ENCODE peak calls at places on chromosomes 6 and 20, in eight cellular contexts. H is stimulated activated naive CD4-positive, alpha-beta T cell; I is fibroblast of lung; N is left ventricle myocardium inferior; F is NCI-H446; P is AG10803; A is mucosa of gallbladder; L is HTR-8/SVneo. B is an unnamed sample.

GRCh38 chr6:169421890-169422289 is 168.2 kb upstream of the THBS2 start:
- DNase-seq in A (no peak), L (no peak), H (no peak), P (no peak), I (no peak), N (no peak), F (no peak), B (no peak)

GRCh38 chr6:21900730-21901129 is 307.2 kb downstream of the SOX4 start:
- DNase-seq in N (no peak), L (no peak), H (no peak), F (no peak), I (peak; percentile 53), P (no peak), A (no peak), B (no peak)

GRCh38 chr6:121663292-121663691 is 227.8 kb downstream of the GJA1 start:
- DNase-seq in N (no peak), F (no peak), H (no peak), L (no peak), P (no peak), I (no peak), A (no peak), B (no peak)

GRCh38 chr20:62710886-62711702 is 2.5 kb downstream of the NTSR1 start:
- DNase-seq in L (no peak), I (no peak), H (no peak), N (no peak), F (no peak), P (no peak), A (no peak), B (no peak)

GRCh38 chr6:168713839-168714238 is 272.9 kb downstream of the SMOC2 start:
- DNase-seq in H (no peak), F (no peak), P (no peak), I (no peak), L (no peak), N (no peak), A (peak; percentile 28), B (no peak)

GRCh38 chr6:4687989-4688947 is 87.9 kb upstream of the CDYL start:
- DNase-seq in I (peak; percentile 89), N (no peak), H (no peak), A (no peak), L (peak; percentile 71), P (peak; percentile 74), F (no peak), B (no peak)

GRCh38 chr6:149423946-149424440 is 23.9 kb downstream of the SUMO4 start:
- DNase-seq in N (no peak), L (no peak), P (no peak), F (no peak), I (no peak), H (no peak), A (no peak), B (no peak)

GRCh38 chr6:157035576-157035975 is 258.4 kb downstream of the ARID1B start:
- DNase-seq in P (no peak), N (no peak), L (no peak), A (no peak), F (no peak), I (no peak), H (no peak), B (no peak)

GRCh38 chr20:56032251-56032650 is 26.9 kb upstream of the CBLN4 start:
- DNase-seq in N (no peak), H (no peak), L (no peak), P (no peak), I (peak; percentile 12), F (no peak), A (no peak), B (no peak)

GRCh38 chr6:144063744-144064401 is 31.5 kb downstream of the SF3B5 start:
- DNase-seq in P (peak; percentile 4), A (peak; percentile 88), N (peak; percentile 85), F (no peak), H (peak; percentile 78), I (no peak), L (peak; percentile 56), B (no peak)

GRCh38 chr6:135231469-135231844 is 50.3 kb downstream of the MYB start:
- DNase-seq in N (no peak), A (no peak), L (no peak), H (no peak), F (no peak), P (peak; percentile 14), I (no peak), B (no peak)

GRCh38 chr6:112223070-112223861 is 31.1 kb downstream of the LAMA4 start:
- DNase-seq in N (no peak), F (peak; percentile 5), I (peak; percentile 97), H (no peak), A (no peak), P (peak; percentile 98), L (no peak), B (no peak)

GRCh38 chr20:3559637-3560036 is 88.8 kb downstream of the ATRN start:
- DNase-seq in I (no peak), N (no peak), L (no peak), A (no peak), F (no peak), P (no peak), H (no peak), B (no peak)

GRCh38 chr6:16344756-16345155 is 106.4 kb downstream of the GMPR start:
- DNase-seq in P (peak; percentile 67), H (no peak), N (no peak), I (peak; percentile 86), F (no peak), A (no peak), L (peak; percentile 71), B (no peak)

GRCh38 chr6:20712011-20712410 is 177.8 kb downstream of the CDKAL1 start:
- DNase-seq in L (no peak), N (no peak), A (no peak), F (peak; percentile 87), P (no peak), I (no peak), H (no peak), B (no peak)

GRCh38 chr6:45830441-45831139 is 185.1 kb downstream of the CLIC5 start:
- DNase-seq in I (no peak), P (no peak), L (no peak), F (no peak), H (no peak), N (no peak), A (no peak), B (no peak)

GRCh38 chr6:3288711-3289663 is 30.2 kb downstream of the PSMG4 start:
- DNase-seq in I (no peak), A (no peak), P (no peak), N (no peak), F (no peak), H (no peak), L (no peak), B (no peak)

B was measured in DMS 273 treated with DMSO at 0.1 percent for 48 hours.